ENCODE peak calls at places on chromosome 4, in four cellular contexts. One of them, this sample, is unnamed. For H3K4me1, the result is how much of the 10 kb centered on the place peaks cover.

GRCh38 chr4:139921551-139922184 is 232.3 kb downstream of the MAML3 start:
- DNase-seq in GM12878: no peak
- DNase-seq in mammary epithelial cell: no peak
- DNase-seq in H9: no peak
- DNase-seq in this sample: peak

GRCh38 chr4:113116414-113117345 is 67.2 kb downstream of the ANK2 start:
- DNase-seq in GM12878: no peak
- DNase-seq in H9: peak
- DNase-seq in mammary epithelial cell: no peak
- DNase-seq in this sample: no peak

GRCh38 chr4:133592106-133592505 is 443.0 kb downstream of the PCDH10 start:
- DNase-seq in H9: no peak
- DNase-seq in mammary epithelial cell: no peak
- DNase-seq in GM12878: no peak
- DNase-seq in this sample: peak

GRCh38 chr4:184795214-184795844 is 30.4 kb downstream of the ACSL1 start:
- DNase-seq in mammary epithelial cell: no peak
- DNase-seq in H9: no peak
- DNase-seq in GM12878: no peak
- DNase-seq in this sample: no peak

GRCh38 chr4:16897991-16898827 is at the start of gene LDB2:
- DNase-seq in mammary epithelial cell: no peak
- DNase-seq in GM12878: no peak
- DNase-seq in H9: peak
- DNase-seq in this sample: peak

GRCh38 chr4:141654098-141654497 is 17.7 kb downstream of the IL15 start:
- DNase-seq in H9: peak
- DNase-seq in GM12878: no peak
- DNase-seq in mammary epithelial cell: no peak
- DNase-seq in this sample: peak

GRCh38 chr4:53987761-53988171 is 76.6 kb downstream of the CHIC2 start:
- DNase-seq in GM12878: no peak
- DNase-seq in H9: no peak
- DNase-seq in mammary epithelial cell: peak
- DNase-seq in this sample: no peak

GRCh38 chr4:147760695-147761094 is 28.8 kb downstream of the ARHGAP10 start:
- DNase-seq in H9: no peak
- DNase-seq in GM12878: no peak
- DNase-seq in mammary epithelial cell: no peak
- DNase-seq in this sample: no peak

DNA sequence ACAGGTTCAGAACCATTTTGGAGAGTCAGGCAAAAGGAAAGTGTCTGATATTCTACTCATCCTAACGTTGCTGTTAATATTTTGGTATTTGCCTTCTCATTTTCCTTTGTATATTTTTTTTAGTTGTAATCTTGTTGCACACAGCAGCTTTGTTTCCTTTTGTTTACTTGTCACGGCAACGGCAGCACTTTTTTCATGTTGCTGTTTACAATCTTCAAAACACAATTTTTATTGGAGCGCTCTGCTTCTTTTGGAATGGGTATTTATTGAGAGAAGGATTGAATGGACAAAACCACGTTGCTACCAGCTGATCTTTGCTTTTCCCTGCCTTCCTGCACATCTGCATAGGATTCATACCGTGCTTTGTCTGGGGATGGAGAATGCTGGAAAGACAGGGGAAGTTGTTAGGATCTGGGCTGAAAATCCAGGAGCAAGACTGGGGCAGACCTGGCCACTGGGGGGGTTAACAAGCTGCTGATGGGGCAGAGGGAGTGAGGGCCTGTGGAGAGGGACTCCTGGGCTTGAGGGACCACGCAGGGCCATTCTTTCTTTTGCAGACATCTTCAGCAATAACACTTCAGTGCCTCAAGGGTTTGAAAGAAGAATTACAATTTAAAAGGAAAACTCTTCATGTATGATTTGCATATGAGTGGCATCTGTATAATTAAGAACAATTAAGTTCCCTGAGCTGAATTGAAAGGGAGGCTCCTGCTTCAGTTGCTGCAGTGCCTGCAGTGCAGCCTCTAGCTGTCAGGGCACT is 69.8 kb downstream of the TMEM131L start:
- DNase-seq in GM12878: no peak
- DNase-seq in mammary epithelial cell: no peak
- DNase-seq in H9: peak
- DNase-seq in this sample: peak
- TF ChIP-seq CTCF in GM12878: peak
- TF ChIP-seq CTCF in mammary epithelial cell: no peak
- TF ChIP-seq CTCF in H9: peak
- TF ChIP-seq CTCF in this sample: peak

GRCh38 chr4:6710282-6710681 is 617 bp upstream of the MRFAP1L1 start:
- DNase-seq in mammary epithelial cell: no peak
- DNase-seq in GM12878: no peak
- DNase-seq in H9: no peak
- DNase-seq in this sample: peak
- H3K9ac ChIP-seq in mammary epithelial cell: peak
- H3K9ac ChIP-seq in GM12878: peak
- H3K9ac ChIP-seq in H9: peak
- H3K9ac ChIP-seq in this sample: no peak

DNA sequence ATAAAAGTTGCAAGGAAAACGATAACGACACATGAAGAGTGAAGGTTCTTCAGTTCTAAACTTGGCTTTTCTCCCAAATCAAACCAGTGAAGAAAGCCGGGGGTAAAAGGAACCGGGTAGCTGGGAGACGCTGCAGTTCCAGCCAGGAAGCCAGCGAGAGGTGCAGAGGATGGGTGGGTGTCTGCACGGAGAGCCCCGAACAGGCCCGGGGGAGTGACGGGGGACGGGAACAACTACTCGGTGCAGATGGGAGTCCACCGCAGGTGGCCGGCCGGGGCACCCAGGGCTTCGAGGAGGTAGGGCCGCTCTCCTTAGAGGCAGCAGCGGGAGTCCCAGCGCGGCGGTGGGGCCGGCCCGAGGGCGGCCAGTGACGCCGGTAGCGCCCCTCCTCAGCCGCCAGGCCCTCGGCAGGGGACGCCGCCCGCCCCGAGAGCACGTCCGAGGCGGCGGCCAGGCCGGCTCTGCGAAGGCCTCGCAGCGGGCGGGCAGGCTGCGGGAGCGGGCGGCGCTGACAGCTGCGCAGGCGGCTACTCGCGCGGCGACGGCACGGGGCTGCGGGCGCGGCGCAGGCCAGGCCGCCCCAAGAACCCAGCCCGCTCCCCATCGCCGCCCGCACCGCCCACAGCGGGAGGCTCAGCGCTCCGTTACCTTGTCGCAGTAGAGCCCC is 468 bp downstream of the FBXL5 start:
- DNase-seq in H9: peak
- DNase-seq in mammary epithelial cell: peak
- DNase-seq in GM12878: no peak
- DNase-seq in this sample: peak
- H3K4me1 ChIP-seq in H9: under half
- H3K4me1 ChIP-seq in mammary epithelial cell: under half
- H3K4me1 ChIP-seq in GM12878: under half
- H3K4me1 ChIP-seq in this sample: under half

GRCh38 chr4:15234585-15235126 is 193.2 kb upstream of the C1QTNF7 start:
- DNase-seq in mammary epithelial cell: peak
- DNase-seq in H9: no peak
- DNase-seq in GM12878: no peak
- DNase-seq in this sample: no peak

GRCh38 chr4:15241946-15242345 is 185.9 kb upstream of the C1QTNF7 start:
- DNase-seq in H9: no peak
- DNase-seq in GM12878: no peak
- DNase-seq in mammary epithelial cell: no peak
- DNase-seq in this sample: no peak

GRCh38 chr4:15239866-15240265 is 188.0 kb upstream of the C1QTNF7 start:
- DNase-seq in H9: no peak
- DNase-seq in mammary epithelial cell: no peak
- DNase-seq in GM12878: no peak
- DNase-seq in this sample: no peak

GRCh38 chr4:15240764-15241163 is 187.1 kb upstream of the C1QTNF7 start:
- DNase-seq in GM12878: no peak
- DNase-seq in H9: no peak
- DNase-seq in mammary epithelial cell: peak
- DNase-seq in this sample: no peak

DNA sequence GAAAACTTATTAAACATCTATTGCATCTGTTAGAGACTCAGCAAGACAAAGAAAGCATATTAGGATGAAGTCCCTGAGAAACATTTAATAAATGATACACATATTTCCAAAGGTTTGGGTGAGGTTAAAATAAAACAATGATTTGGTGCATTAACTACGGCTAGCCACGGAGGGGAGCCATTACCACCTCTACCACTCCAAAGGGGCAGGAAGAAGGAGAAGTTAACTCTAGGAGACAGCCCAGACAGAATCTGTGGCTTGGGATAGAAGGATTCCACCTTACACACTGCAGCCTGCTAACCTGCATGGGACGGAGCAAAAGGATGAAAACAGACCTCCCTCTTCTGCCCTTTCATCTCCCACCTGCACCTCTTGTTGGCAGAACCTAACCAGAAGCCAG is 189.1 kb upstream of the C1QTNF7 start:
- DNase-seq in H9: peak
- DNase-seq in mammary epithelial cell: peak
- DNase-seq in GM12878: no peak
- DNase-seq in this sample: peak
- TF ChIP-seq CTCF in H9: peak
- TF ChIP-seq CTCF in mammary epithelial cell: peak
- TF ChIP-seq CTCF in GM12878: peak
- TF ChIP-seq CTCF in this sample: peak

GRCh38 chr4:93842512-93843252 is 14.1 kb downstream of the ATOH1 start:
- DNase-seq in mammary epithelial cell: no peak
- DNase-seq in H9: no peak
- DNase-seq in GM12878: no peak
- DNase-seq in this sample: no peak
- H3K9ac ChIP-seq in mammary epithelial cell: no peak
- H3K9ac ChIP-seq in H9: no peak
- H3K9ac ChIP-seq in GM12878: no peak
- H3K9ac ChIP-seq in this sample: no peak

GRCh38 chr4:153468587-153468986 is 2.4 kb downstream of the TMEM131L start:
- DNase-seq in H9: no peak
- DNase-seq in GM12878: peak
- DNase-seq in mammary epithelial cell: no peak
- DNase-seq in this sample: no peak

GRCh38 chr4:153465922-153466636 is at the start of gene TMEM131L:
- DNase-seq in GM12878: no peak
- DNase-seq in mammary epithelial cell: peak
- DNase-seq in H9: peak
- DNase-seq in this sample: peak

GRCh38 chr4:153466637-153467153 is 535 bp downstream of the TMEM131L start:
- DNase-seq in H9: no peak
- DNase-seq in GM12878: no peak
- DNase-seq in mammary epithelial cell: no peak
- DNase-seq in this sample: peak

GRCh38 chr4:153467897-153468262 is 1.7 kb downstream of the TMEM131L start:
- DNase-seq in GM12878: no peak
- DNase-seq in H9: no peak
- DNase-seq in mammary epithelial cell: no peak
- DNase-seq in this sample: no peak

DNA sequence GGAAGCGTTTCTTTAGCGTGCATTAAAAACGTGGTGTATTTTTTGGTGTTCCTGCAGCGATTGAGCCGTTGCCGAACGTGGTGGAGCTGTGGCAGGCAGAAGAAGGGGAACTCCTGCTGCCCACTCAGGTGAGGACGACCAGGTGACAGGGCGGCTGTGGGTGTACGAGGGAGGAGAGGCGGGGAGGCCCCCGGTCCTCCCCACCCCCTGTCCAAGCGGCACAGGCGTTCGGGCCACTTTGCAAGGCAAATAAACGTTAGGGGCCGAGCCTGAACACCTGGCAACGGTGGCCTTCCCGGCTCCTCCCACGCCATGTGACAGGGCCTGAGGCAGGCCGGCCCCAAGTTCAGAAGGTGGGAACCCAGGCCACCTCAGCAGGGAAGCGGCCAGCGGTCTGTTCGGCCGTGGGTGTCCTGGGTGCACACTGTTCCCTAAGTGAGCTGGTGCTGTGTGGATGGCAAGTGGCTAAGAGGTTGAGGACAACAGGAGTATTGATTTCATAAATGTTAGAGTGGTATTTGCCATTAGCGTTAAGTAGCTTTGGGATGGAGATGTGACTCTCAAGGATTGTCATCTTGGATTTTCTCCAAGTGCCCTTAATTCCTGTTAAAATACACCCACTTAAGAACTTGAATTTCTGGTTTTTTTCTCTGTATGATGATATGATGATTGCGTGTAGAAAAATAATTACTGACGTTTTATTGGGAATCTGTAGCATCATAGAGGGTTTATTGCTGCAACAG is 1.2 kb downstream of the TMEM131L start:
- DNase-seq in H9: peak
- DNase-seq in mammary epithelial cell: peak
- DNase-seq in GM12878: peak
- DNase-seq in this sample: peak
- H3K4me1 ChIP-seq in H9: under half
- H3K4me1 ChIP-seq in mammary epithelial cell: under half
- H3K4me1 ChIP-seq in GM12878: under half
- H3K4me1 ChIP-seq in this sample: under half

GRCh38 chr4:154928640-154929257 is 147.7 kb downstream of the RBM46 start:
- DNase-seq in H9: peak
- DNase-seq in mammary epithelial cell: peak
- DNase-seq in GM12878: no peak
- DNase-seq in this sample: peak
- TF ChIP-seq CTCF in H9: peak
- TF ChIP-seq CTCF in mammary epithelial cell: peak
- TF ChIP-seq CTCF in GM12878: no peak
- TF ChIP-seq CTCF in this sample: peak